ENCODE peak calls at places on chromosomes 16 and 17, in four cellular contexts. Q is H1, G is GM12878, M is K562. X is an unnamed sample.

GRCh38 chr17:46979023-46979870 is at the start of gene RPRML:
- DNase-seq in Q (no peak), G (no peak), M (peak), X (no peak)

GRCh38 chr17:57975044-57975443 is 13.0 kb downstream of the VEZF1 start:
- DNase-seq in Q (no peak), G (no peak), M (no peak), X (peak)

GRCh38 chr17:40110457-40110856 is 10.1 kb upstream of the NR1D1 start:
- DNase-seq in Q (no peak), G (no peak), M (no peak), X (no peak)

GRCh38 chr16:81823111-81823510 is 44.0 kb downstream of the PLCG2 start:
- DNase-seq in Q (no peak), G (no peak), M (no peak), X (no peak)

GRCh38 chr17:36755586-36755985 is 154.2 kb downstream of the MRM1 start:
- DNase-seq in Q (peak), G (no peak), M (peak), X (peak)

GRCh38 chr17:29036584-29036983 is 6.4 kb upstream of the PIPOX start:
- DNase-seq in Q (no peak), G (no peak), M (no peak), X (no peak)

GRCh38 chr17:75738218-75738802 is 17.1 kb downstream of the ITGB4 start:
- DNase-seq in Q (no peak), G (no peak), M (peak), X (peak)

GRCh38 chr17:32648450-32648849 is 161.7 kb downstream of the CDK5R1 start:
- DNase-seq in Q (no peak), G (no peak), M (no peak), X (no peak)

GRCh38 chr17:14303343-14304221 is 2.7 kb downstream of the HS3ST3B1 start:
- DNase-seq in Q (no peak), G (no peak), M (no peak), X (no peak)

GRCh38 chr16:8665529-8665928 is 8.9 kb upstream of the ABAT start:
- DNase-seq in Q (no peak), G (no peak), M (no peak), X (no peak)

GRCh38 chr16:8370374-8371015 is 219.8 kb downstream of the TMEM114 start:
- DNase-seq in Q (peak), G (no peak), M (no peak), X (peak)

GRCh38 chr16:11094838-11095565 is 150.6 kb downstream of the CLEC16A start:
- DNase-seq in Q (no peak), G (no peak), M (no peak), X (no peak)

GRCh38 chr17:81385320-81386111 is 9.7 kb upstream of the BAHCC1 start:
- DNase-seq in Q (no peak), G (no peak), M (no peak), X (peak)

GRCh38 chr16:82062645-82063058 is 27.6 kb downstream of the HSD17B2 start:
- DNase-seq in Q (no peak), G (no peak), M (no peak), X (peak)

GRCh38 chr17:43608313-43608712 is 53.4 kb downstream of the MEOX1 start:
- DNase-seq in Q (no peak), G (peak), M (no peak), X (no peak)
- TF ChIP-seq HDAC6 in Q (no peak), G (no peak), M (no peak), X (no peak)

DNA sequence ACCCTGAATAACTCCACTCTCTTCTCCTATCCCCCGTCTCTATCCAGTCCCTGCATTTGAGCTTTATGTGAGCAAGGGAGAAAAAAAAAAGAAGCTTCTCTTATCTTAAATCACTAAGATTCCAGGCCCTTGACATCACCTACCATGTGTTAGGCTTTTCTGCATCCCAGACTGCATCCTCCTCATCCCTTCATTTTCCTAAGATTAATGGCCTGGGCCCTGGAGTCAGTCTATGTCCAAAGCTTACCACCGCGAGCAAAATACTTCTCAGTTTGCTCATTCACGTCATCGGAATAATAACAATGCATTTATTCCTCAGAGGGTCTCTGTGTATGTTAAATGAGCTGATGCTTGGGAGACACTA is 46.2 kb downstream of the VAT1L start:
- DNase-seq in Q (no peak), G (no peak), M (no peak), X (no peak)
- TF ChIP-seq HDAC6 in Q (no peak), G (no peak), M (no peak), X (no peak)

GRCh38 chr17:16442594-16443389 is 27.4 kb downstream of the TRPV2 start:
- DNase-seq in Q (no peak), G (no peak), M (no peak), X (no peak)

GRCh38 chr17:16444258-16444886 is 29.0 kb downstream of the TRPV2 start:
- DNase-seq in Q (no peak), G (no peak), M (no peak), X (no peak)

GRCh38 chr17:16440814-16441629 is 25.7 kb downstream of the TRPV2 start:
- DNase-seq in Q (no peak), G (no peak), M (no peak), X (no peak)

GRCh38 chr17:16442141-16442540 is 26.8 kb downstream of the TRPV2 start:
- DNase-seq in Q (no peak), G (no peak), M (no peak), X (no peak)

DNA sequence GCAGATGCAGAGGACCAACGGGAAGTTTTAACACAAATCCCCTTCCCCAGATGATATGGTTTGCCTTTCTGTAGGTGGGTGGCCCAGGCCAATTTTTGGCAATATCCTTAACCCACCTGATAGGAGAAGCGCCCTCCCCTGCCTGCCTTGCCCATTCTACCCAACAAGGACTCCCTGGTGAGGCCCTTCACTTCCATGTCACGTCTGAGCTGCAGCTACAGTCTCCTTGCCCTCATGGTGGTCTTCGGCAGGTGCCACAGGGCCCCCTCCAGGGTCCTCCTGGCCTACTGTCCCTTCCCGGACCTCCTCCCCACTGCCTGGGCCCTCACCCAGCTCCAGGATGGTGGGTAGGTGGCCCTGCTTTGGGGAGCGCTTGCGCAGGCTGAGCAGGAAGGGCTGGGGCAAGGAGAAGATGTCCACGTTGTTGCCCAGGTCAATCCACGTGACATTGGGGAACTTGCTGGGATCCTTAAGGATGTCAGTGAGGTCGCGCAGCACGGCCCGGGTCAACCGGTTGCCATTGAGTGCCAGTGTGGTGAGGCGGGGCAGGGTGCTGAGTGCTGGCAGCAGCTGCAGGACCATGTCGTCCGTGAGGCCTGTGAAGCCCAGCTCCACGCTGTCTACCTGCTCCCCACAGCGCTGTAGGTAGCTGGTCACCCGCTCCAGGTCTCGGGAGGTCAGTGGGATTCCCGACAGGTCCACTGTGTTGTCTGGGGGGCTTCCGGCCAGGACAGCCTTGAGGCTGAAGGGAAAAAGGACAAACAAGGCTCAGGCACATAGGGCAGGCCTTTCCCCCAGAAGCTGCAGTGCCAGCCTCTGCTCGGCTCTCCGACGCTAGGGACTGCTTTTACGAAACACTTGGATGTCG is 28.3 kb downstream of the TRPV2 start:
- DNase-seq in Q (no peak), G (no peak), M (no peak), X (no peak)
- TF ChIP-seq HDAC6 in Q (no peak), G (no peak), M (no peak), X (no peak)

GRCh38 chr17:48640858-48641180 is 14.7 kb upstream of the HOXB9 start:
- DNase-seq in Q (no peak), G (no peak), M (no peak), X (no peak)
- TF ChIP-seq HDAC6 in Q (no peak), G (no peak), M (no peak), X (no peak)

DNA sequence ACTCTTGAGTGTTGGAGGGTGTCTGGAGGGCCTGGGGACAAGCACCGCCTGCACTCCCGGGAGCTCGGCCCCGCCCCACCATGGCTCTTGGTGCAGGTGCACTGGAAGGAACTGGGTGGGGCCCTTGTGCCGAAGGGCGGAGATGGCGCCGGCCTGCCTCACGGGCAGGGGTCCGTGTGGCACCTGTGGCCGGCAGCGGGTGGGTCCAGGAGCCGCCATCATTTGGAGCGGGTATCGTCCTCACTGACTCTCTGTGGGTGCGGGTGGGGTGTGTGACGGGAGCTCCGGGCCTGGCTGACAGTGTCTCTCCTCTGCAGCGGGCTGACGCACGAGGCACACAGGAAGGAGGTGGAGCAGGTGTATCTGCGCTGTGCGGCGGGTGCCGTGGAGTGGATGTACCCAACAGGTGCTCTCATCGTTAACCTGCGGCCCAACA is 5.2 kb downstream of the METRNL start:
- DNase-seq in Q (no peak), G (no peak), M (no peak), X (no peak)
- TF ChIP-seq HDAC6 in Q (no peak), G (no peak), M (no peak), X (no peak)